ENCODE peak calls at places on chromosomes 1 and 21, in five cellular contexts. U is PC-9, H is GM19239, R is G401, C is HT1080. B is an unnamed sample.

GRCh38 chr21:29851611-29852010 is 88.2 kb downstream of the GRIK1 start:
- DNase-seq in U (no peak), H (no peak), R (no peak), C (no peak), B (no peak)

GRCh38 chr1:46110521-46110920 is 21.9 kb downstream of the PIK3R3 start:
- DNase-seq in U (no peak), H (no peak), R (no peak), C (no peak), B (no peak)

GRCh38 chr1:34500451-34500850 is 254.4 kb upstream of the GJB5 start:
- DNase-seq in U (peak; percentile 8), H (no peak), R (no peak), C (peak; percentile 10), B (peak; percentile 58)

GRCh38 chr1:154272999-154273563 is 652 bp downstream of the HAX1 start:
- DNase-seq in U (no peak), H (no peak), R (no peak), C (no peak), B (no peak)

GRCh38 chr1:54967372-54967771 is 13.1 kb upstream of the TMEM61 start:
- DNase-seq in U (no peak), H (no peak), R (no peak), C (peak; percentile 60), B (peak; percentile 50)

GRCh38 chr1:7320661-7321060 is 450.4 kb upstream of the VAMP3 start:
- DNase-seq in U (no peak), H (no peak), R (no peak), C (no peak), B (no peak)

GRCh38 chr21:41250519-41250918 is 66.1 kb upstream of the FAM3B start:
- DNase-seq in U (no peak), H (no peak), R (peak; percentile 1), C (no peak), B (no peak)

GRCh38 chr21:45542242-45542666 is at the start of gene SLC19A1:
- DNase-seq in U (peak; percentile 58), H (peak; percentile 99), R (peak; percentile 64), C (no peak), B (peak; percentile 60)

GRCh38 chr1:25028910-25029599 is 99.0 kb upstream of the RUNX3 start:
- DNase-seq in U (no peak), H (no peak), R (no peak), C (no peak), B (no peak)

GRCh38 chr1:7541629-7542028 is 229.5 kb upstream of the VAMP3 start:
- DNase-seq in U (no peak), H (no peak), R (no peak), C (no peak), B (no peak)

GRCh38 chr1:156282143-156282478 is 514 bp downstream of the SMG5 start:
- DNase-seq in U (no peak), H (no peak), R (peak; percentile 52), C (no peak), B (peak; percentile 27)

GRCh38 chr1:116877369-116877768 is 32.3 kb upstream of the PTGFRN start:
- DNase-seq in U (no peak), H (no peak), R (no peak), C (no peak), B (no peak)

GRCh38 chr1:168689726-168690602 is 39.0 kb downstream of the DPT start:
- DNase-seq in U (no peak), H (no peak), R (no peak), C (peak; percentile 46), B (no peak)